ENCODE peak calls at places on chromosomes 4 and X, in eight cellular contexts. One of them, this sample, is unnamed.
A peak's percentile ranks its signal among the peaks of the same experiment; 100 is the strongest.

GRCh38 chrX:150158554-150159332 is 204.4 kb upstream of the MAMLD1 start:
- DNase-seq in GM12865: no peak
- DNase-seq in RWPE1: no peak
- DNase-seq in cardiac muscle cell: no peak
- DNase-seq in type B pancreatic cell: no peak
- DNase-seq in neuronal stem cell: no peak
- DNase-seq in hypothalamus: no peak
- DNase-seq in body of pancreas: no peak
- DNase-seq in this sample: no peak

GRCh38 chr4:656651-657337 is 17.3 kb downstream of the ATP5ME start:
- DNase-seq in GM12865: no peak
- DNase-seq in RWPE1: no peak
- DNase-seq in neuronal stem cell: no peak
- DNase-seq in body of pancreas: no peak
- DNase-seq in cardiac muscle cell: no peak
- DNase-seq in hypothalamus: no peak
- DNase-seq in type B pancreatic cell: no peak
- DNase-seq in this sample: no peak

GRCh38 chrX:130840345-130840744 is 62.7 kb downstream of the ENOX2 start:
- DNase-seq in GM12865: no peak
- DNase-seq in hypothalamus: no peak
- DNase-seq in RWPE1: no peak
- DNase-seq in body of pancreas: no peak
- DNase-seq in neuronal stem cell: no peak
- DNase-seq in cardiac muscle cell: no peak
- DNase-seq in type B pancreatic cell: no peak
- DNase-seq in this sample: no peak

GRCh38 chr4:1053080-1053661 is 41.7 kb downstream of the FGFRL1 start:
- DNase-seq in hypothalamus: no peak
- DNase-seq in body of pancreas: peak; percentile 36
- DNase-seq in cardiac muscle cell: peak; percentile 58
- DNase-seq in GM12865: no peak
- DNase-seq in type B pancreatic cell: no peak
- DNase-seq in neuronal stem cell: no peak
- DNase-seq in RWPE1: no peak
- DNase-seq in this sample: no peak

GRCh38 chrX:66680451-66680850 is 41.6 kb upstream of the EDA2R start:
- DNase-seq in hypothalamus: no peak
- DNase-seq in RWPE1: no peak
- DNase-seq in GM12865: no peak
- DNase-seq in body of pancreas: no peak
- DNase-seq in type B pancreatic cell: no peak
- DNase-seq in neuronal stem cell: no peak
- DNase-seq in cardiac muscle cell: peak; percentile 16
- DNase-seq in this sample: no peak

GRCh38 chrX:154775611-154776349 is 13.1 kb downstream of the DKC1 start:
- DNase-seq in cardiac muscle cell: peak; percentile 36
- DNase-seq in neuronal stem cell: no peak
- DNase-seq in RWPE1: peak; percentile 20
- DNase-seq in body of pancreas: peak; percentile 31
- DNase-seq in hypothalamus: no peak
- DNase-seq in type B pancreatic cell: no peak
- DNase-seq in GM12865: peak; percentile 6
- DNase-seq in this sample: no peak

GRCh38 chr4:9946171-9946570 is 75.1 kb downstream of the SLC2A9 start:
- DNase-seq in hypothalamus: no peak
- DNase-seq in GM12865: no peak
- DNase-seq in neuronal stem cell: no peak
- DNase-seq in type B pancreatic cell: no peak
- DNase-seq in body of pancreas: no peak
- DNase-seq in RWPE1: no peak
- DNase-seq in cardiac muscle cell: no peak
- DNase-seq in this sample: no peak

GRCh38 chrX:97389761-97390192 is 506.1 kb downstream of the RPA4 start:
- DNase-seq in type B pancreatic cell: no peak
- DNase-seq in neuronal stem cell: no peak
- DNase-seq in hypothalamus: no peak
- DNase-seq in RWPE1: peak; percentile 5
- DNase-seq in body of pancreas: no peak
- DNase-seq in GM12865: no peak
- DNase-seq in cardiac muscle cell: peak; percentile 79
- DNase-seq in this sample: no peak

GRCh38 chrX:68177542-68177941 is 255.8 kb downstream of the OPHN1 start:
- DNase-seq in hypothalamus: no peak
- DNase-seq in body of pancreas: no peak
- DNase-seq in neuronal stem cell: no peak
- DNase-seq in RWPE1: no peak
- DNase-seq in cardiac muscle cell: peak; percentile 9
- DNase-seq in GM12865: no peak
- DNase-seq in type B pancreatic cell: no peak
- DNase-seq in this sample: no peak

GRCh38 chrX:149504915-149505651 is at the start of gene IDS:
- DNase-seq in neuronal stem cell: peak; percentile 62
- DNase-seq in type B pancreatic cell: peak; percentile 85
- DNase-seq in hypothalamus: peak; percentile 46
- DNase-seq in body of pancreas: peak; percentile 91
- DNase-seq in RWPE1: peak; percentile 80
- DNase-seq in GM12865: peak; percentile 90
- DNase-seq in cardiac muscle cell: peak; percentile 88
- DNase-seq in this sample: peak; percentile 61

GRCh38 chr4:16029329-16029728 is 54.5 kb downstream of the PROM1 start:
- DNase-seq in cardiac muscle cell: peak; percentile 61
- DNase-seq in hypothalamus: no peak
- DNase-seq in RWPE1: no peak
- DNase-seq in type B pancreatic cell: no peak
- DNase-seq in neuronal stem cell: no peak
- DNase-seq in GM12865: no peak
- DNase-seq in body of pancreas: no peak
- DNase-seq in this sample: no peak

GRCh38 chr4:177001271-177002175 is 208.8 kb upstream of the VEGFC start:
- DNase-seq in cardiac muscle cell: peak; percentile 58
- DNase-seq in RWPE1: no peak
- DNase-seq in hypothalamus: no peak
- DNase-seq in neuronal stem cell: no peak
- DNase-seq in type B pancreatic cell: no peak
- DNase-seq in GM12865: no peak
- DNase-seq in body of pancreas: no peak
- DNase-seq in this sample: no peak

GRCh38 chr4:101885574-101885973 is 95.0 kb downstream of the BANK1 start:
- DNase-seq in cardiac muscle cell: peak; percentile 6
- DNase-seq in body of pancreas: no peak
- DNase-seq in type B pancreatic cell: no peak
- DNase-seq in GM12865: no peak
- DNase-seq in RWPE1: no peak
- DNase-seq in neuronal stem cell: no peak
- DNase-seq in hypothalamus: no peak
- DNase-seq in this sample: no peak

GRCh38 chrX:39162322-39162721 is 361.1 kb downstream of the MID1IP1 start:
- DNase-seq in GM12865: peak; percentile 12
- DNase-seq in RWPE1: no peak
- DNase-seq in neuronal stem cell: no peak
- DNase-seq in body of pancreas: peak; percentile 29
- DNase-seq in cardiac muscle cell: no peak
- DNase-seq in type B pancreatic cell: no peak
- DNase-seq in hypothalamus: no peak
- DNase-seq in this sample: no peak

GRCh38 chrX:27915617-27916016 is 65.6 kb downstream of the DCAF8L1 start:
- DNase-seq in type B pancreatic cell: no peak
- DNase-seq in neuronal stem cell: no peak
- DNase-seq in RWPE1: no peak
- DNase-seq in body of pancreas: no peak
- DNase-seq in cardiac muscle cell: peak; percentile 32
- DNase-seq in GM12865: peak; percentile 1
- DNase-seq in hypothalamus: no peak
- DNase-seq in this sample: no peak

GRCh38 chr4:88043001-88043400 is 35.6 kb downstream of the PKD2 start:
- DNase-seq in type B pancreatic cell: no peak
- DNase-seq in body of pancreas: no peak
- DNase-seq in hypothalamus: no peak
- DNase-seq in GM12865: no peak
- DNase-seq in neuronal stem cell: no peak
- DNase-seq in RWPE1: no peak
- DNase-seq in cardiac muscle cell: peak; percentile 41
- DNase-seq in this sample: no peak

GRCh38 chr4:105361021-105361420 is 112.8 kb downstream of the PPA2 start:
- DNase-seq in body of pancreas: no peak
- DNase-seq in RWPE1: no peak
- DNase-seq in hypothalamus: no peak
- DNase-seq in GM12865: no peak
- DNase-seq in neuronal stem cell: no peak
- DNase-seq in type B pancreatic cell: no peak
- DNase-seq in cardiac muscle cell: no peak
- DNase-seq in this sample: no peak

GRCh38 chr4:187098429-187098828 is 374.8 kb upstream of the FAT1 start:
- DNase-seq in neuronal stem cell: no peak
- DNase-seq in cardiac muscle cell: no peak
- DNase-seq in GM12865: no peak
- DNase-seq in type B pancreatic cell: no peak
- DNase-seq in hypothalamus: no peak
- DNase-seq in RWPE1: no peak
- DNase-seq in body of pancreas: no peak
- DNase-seq in this sample: no peak

GRCh38 chrX:13078739-13079444 is 34.5 kb upstream of the FAM9C start:
- DNase-seq in neuronal stem cell: no peak
- DNase-seq in GM12865: no peak
- DNase-seq in body of pancreas: peak; percentile 64
- DNase-seq in RWPE1: no peak
- DNase-seq in hypothalamus: no peak
- DNase-seq in cardiac muscle cell: peak; percentile 85
- DNase-seq in type B pancreatic cell: no peak
- DNase-seq in this sample: no peak

GRCh38 chrX:11210397-11210796 is 82.8 kb upstream of the AMELX start:
- DNase-seq in RWPE1: no peak
- DNase-seq in hypothalamus: no peak
- DNase-seq in body of pancreas: no peak
- DNase-seq in cardiac muscle cell: peak; percentile 10
- DNase-seq in neuronal stem cell: no peak
- DNase-seq in GM12865: no peak
- DNase-seq in type B pancreatic cell: no peak
- DNase-seq in this sample: no peak

GRCh38 chrX:134622056-134622812 is 36.0 kb downstream of the PLAC1 start:
- DNase-seq in type B pancreatic cell: no peak
- DNase-seq in hypothalamus: no peak
- DNase-seq in body of pancreas: no peak
- DNase-seq in GM12865: peak; percentile 69
- DNase-seq in cardiac muscle cell: peak; percentile 89
- DNase-seq in neuronal stem cell: no peak
- DNase-seq in RWPE1: peak; percentile 83
- DNase-seq in this sample: peak; percentile 47